ENCODE peak calls at places on chromosome 20, in six cellular contexts. J, P, F, A, T and B are unnamed samples.
A peak's percentile ranks its signal among the peaks of the same experiment; 100 is the strongest.

GRCh38 chr20:33250666-33251065 is 14.9 kb downstream of the BPIFA1 start:
- DNase-seq in A (no peak), J (no peak), T (peak; percentile 1), P (no peak), F (no peak), B (no peak)

GRCh38 chr20:34525342-34525708 is 9.1 kb downstream of the DYNLRB1 start:
- DNase-seq in P (no peak), A (no peak), T (no peak), F (no peak), J (no peak), B (no peak)

GRCh38 chr20:11912013-11912663 is 5.6 kb upstream of the BTBD3 start:
- DNase-seq in F (no peak), J (no peak), T (no peak), P (no peak), A (no peak), B (no peak)

GRCh38 chr20:22816016-22816415 is 219.1 kb upstream of the SSTR4 start:
- DNase-seq in P (no peak), A (no peak), T (no peak), J (no peak), F (no peak), B (no peak)

GRCh38 chr20:3041818-3042504 is 1.5 kb upstream of the GNRH2 start:
- DNase-seq in P (no peak), T (no peak), J (no peak), A (no peak), F (no peak), B (no peak)

GRCh38 chr20:57092112-57092899 is 174.1 kb downstream of the BMP7 start:
- DNase-seq in J (peak; percentile 55), T (no peak), P (peak; percentile 62), F (peak; percentile 65), A (peak; percentile 17), B (peak; percentile 59)

GRCh38 chr20:8121666-8122065 is 10.4 kb upstream of the PLCB1 start:
- DNase-seq in T (no peak), A (no peak), J (peak; percentile 55), P (no peak), F (no peak), B (no peak)

GRCh38 chr20:31516651-31517050 is 2.4 kb downstream of the HM13 start:
- DNase-seq in T (no peak), A (no peak), F (no peak), J (no peak), P (no peak), B (no peak)

GRCh38 chr20:56765172-56766073 is 136.3 kb downstream of the TFAP2C start:
- DNase-seq in F (no peak), A (no peak), J (peak; percentile 53), P (no peak), T (no peak), B (no peak)

GRCh38 chr20:63664143-63664851 is 6.2 kb downstream of the RTEL1 start:
- DNase-seq in F (no peak), A (no peak), J (no peak), P (no peak), T (no peak), B (no peak)

GRCh38 chr20:43040427-43040826 is 149.3 kb downstream of the PTPRT start:
- DNase-seq in A (no peak), P (no peak), F (no peak), J (no peak), T (no peak), B (no peak)

GRCh38 chr20:3340443-3340842 is 67.0 kb downstream of the DNAAF9 start:
- DNase-seq in F (peak; percentile 78), T (peak; percentile 78), A (no peak), P (no peak), J (no peak), B (no peak)

GRCh38 chr20:34515484-34516037 is 661 bp upstream of the DYNLRB1 start:
- DNase-seq in J (no peak), T (no peak), A (peak; percentile 61), F (peak; percentile 24), P (no peak), B (peak; percentile 67)

GRCh38 chr20:36106606-36107005 is 47.9 kb upstream of the EPB41L1 start:
- DNase-seq in F (no peak), J (no peak), T (no peak), P (no peak), A (no peak), B (no peak)

GRCh38 chr20:59153355-59153681 is 10.3 kb upstream of the ZNF831 start:
- DNase-seq in T (peak; percentile 84), P (no peak), F (peak; percentile 70), A (no peak), J (no peak), B (no peak)

GRCh38 chr20:32969356-32970114 is 34.7 kb downstream of the SUN5 start:
- DNase-seq in A (no peak), P (no peak), J (no peak), F (no peak), T (peak; percentile 46), B (no peak)

GRCh38 chr20:58602124-58602523 is 49.0 kb upstream of the STX16 start:
- DNase-seq in J (no peak), F (no peak), A (no peak), T (no peak), P (no peak), B (no peak)

GRCh38 chr20:2297352-2297717 is 1.5 kb downstream of the TGM3 start:
- DNase-seq in P (peak; percentile 66), F (no peak), J (no peak), T (peak; percentile 41), A (no peak), B (no peak)

GRCh38 chr20:7406671-7407070 is 533.6 kb downstream of the HAO1 start:
- DNase-seq in A (no peak), T (no peak), J (no peak), F (no peak), P (no peak), B (no peak)

GRCh38 chr20:8155848-8156602 is 24.0 kb downstream of the PLCB1 start:
- DNase-seq in A (no peak), F (no peak), J (peak; percentile 38), P (no peak), T (no peak), B (no peak)

GRCh38 chr20:20956586-20956985 is 149.6 kb downstream of the LINC00237 start:
- DNase-seq in J (no peak), P (no peak), F (no peak), T (no peak), A (no peak), B (no peak)

GRCh38 chr20:43840382-43841070 is 74.1 kb upstream of the TOX2 start:
- DNase-seq in P (no peak), A (peak; percentile 7), T (no peak), J (no peak), F (no peak), B (peak; percentile 76)

GRCh38 chr20:34886122-34886521 is 9.7 kb downstream of the ACSS2 start:
- DNase-seq in A (no peak), F (no peak), J (no peak), P (no peak), T (no peak), B (no peak)

GRCh38 chr20:56032251-56032650 is 26.9 kb upstream of the CBLN4 start:
- DNase-seq in J (no peak), P (no peak), A (no peak), F (no peak), T (no peak), B (no peak)

GRCh38 chr20:39954585-39954984 is 734.5 kb downstream of the MAFB start:
- DNase-seq in P (no peak), A (no peak), F (no peak), J (no peak), T (no peak), B (no peak)

GRCh38 chr20:40319741-40320499 is 369.1 kb downstream of the MAFB start:
- DNase-seq in P (no peak), J (no peak), A (no peak), F (no peak), T (no peak), B (no peak)

GRCh38 chr20:52056203-52057062 is 135.1 kb downstream of the ZFP64 start:
- DNase-seq in J (no peak), F (no peak), T (no peak), A (no peak), P (peak; percentile 70), B (no peak)

GRCh38 chr20:1309439-1309847 is 19.5 kb downstream of the SDCBP2 start:
- DNase-seq in P (no peak), J (no peak), A (no peak), F (no peak), T (no peak), B (no peak)

GRCh38 chr20:32278199-32278643 is 770 bp downstream of the KIF3B start:
- DNase-seq in T (peak; percentile 43), A (no peak), J (no peak), P (no peak), F (no peak), B (peak; percentile 24)

GRCh38 chr20:43915209-43916072 is 789 bp downstream of the TOX2 start:
- DNase-seq in J (peak; percentile 52), A (no peak), T (peak; percentile 63), F (peak; percentile 31), P (peak; percentile 69), B (peak; percentile 17)

GRCh38 chr20:10216146-10216741 is 2.4 kb upstream of the SNAP25 start:
- DNase-seq in F (no peak), T (no peak), J (no peak), P (peak; percentile 9), A (no peak), B (no peak)
- H3K36me3 ChIP-seq in F (no peaks in the 10 kb centered on the region), T (no peaks in the 10 kb centered on the region), J (no peaks in the 10 kb centered on the region), P (no peaks in the 10 kb centered on the region), A (no peaks in the 10 kb centered on the region), B (no peaks in the 10 kb centered on the region)

DNA sequence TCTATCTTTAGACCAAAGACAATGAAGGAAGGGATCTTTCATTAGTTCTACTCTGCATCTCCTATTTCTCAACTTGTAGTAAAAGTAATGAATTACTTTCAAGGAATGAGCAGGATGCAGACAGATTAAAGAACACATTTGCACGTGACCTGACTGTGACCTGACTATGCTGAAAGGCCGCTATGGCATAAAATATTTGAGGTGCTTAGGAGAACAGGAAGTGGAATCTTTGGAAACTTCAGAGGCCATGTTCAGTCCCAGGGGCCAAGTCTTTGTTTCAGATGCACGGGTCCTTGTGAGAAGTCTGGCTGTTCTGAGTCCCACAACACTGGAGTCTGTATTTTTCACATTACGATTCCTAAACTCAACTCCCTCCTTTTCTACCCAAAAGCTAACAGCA is 41.0 kb downstream of the NINL start:
- DNase-seq in A (no peak), J (no peak), F (no peak), T (no peak), P (no peak), B (no peak)
- H3K4me1 ChIP-seq in A (no peaks in the 10 kb centered on the region), J (peaks cover 27% of the 10 kb centered on the region), F (no peaks in the 10 kb centered on the region), T (no peaks in the 10 kb centered on the region), P (peaks cover 26% of the 10 kb centered on the region), B (no peaks in the 10 kb centered on the region)

GRCh38 chr20:49412254-49412653 is 70.2 kb downstream of the KCNB1 start:
- DNase-seq in T (no peak), J (no peak), A (no peak), F (no peak), P (no peak), B (no peak)
- H3K27me3 ChIP-seq in T (no peaks in the 10 kb centered on the region), J (peaks cover 71% of the 10 kb centered on the region), A (no peaks in the 10 kb centered on the region), F (peaks cover 7% of the 10 kb centered on the region), P (no peaks in the 10 kb centered on the region), B (no peaks in the 10 kb centered on the region)

DNA sequence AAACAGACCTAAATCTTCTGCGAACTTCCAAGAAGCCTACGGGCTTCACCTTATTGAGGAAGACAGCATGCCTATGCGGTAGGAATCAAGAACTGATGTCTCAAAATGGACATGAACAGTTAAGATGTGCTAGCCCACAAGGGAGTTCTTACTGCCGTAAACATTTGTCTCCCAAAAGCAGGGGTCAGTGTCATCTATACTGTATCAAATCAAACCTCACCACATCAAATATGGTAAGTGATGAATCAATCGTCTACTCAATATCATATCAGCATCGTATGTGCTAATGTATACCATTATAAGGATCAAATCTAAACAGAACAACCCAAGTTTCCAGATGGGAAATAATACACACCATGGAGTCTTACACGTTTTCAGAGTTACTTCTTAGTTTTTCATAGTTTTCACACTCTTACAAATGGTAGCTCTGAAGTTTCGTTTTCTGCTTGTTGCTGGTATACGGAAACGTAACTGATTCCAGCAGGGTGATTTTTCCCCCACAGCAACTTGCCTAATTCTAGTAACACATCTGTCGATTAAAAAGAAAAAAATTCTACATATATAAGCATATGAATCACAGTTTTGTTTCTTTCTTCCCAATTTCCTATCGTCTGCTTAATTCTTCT is 12.6 kb downstream of the RRBP1 start:
- DNase-seq in T (no peak), F (no peak), P (no peak), A (no peak), J (no peak), B (no peak)
- H3K36me3 ChIP-seq in T (no peaks in the 10 kb centered on the region), F (no peaks in the 10 kb centered on the region), P (peaks cover 74% of the 10 kb centered on the region), A (no peaks in the 10 kb centered on the region), J (peaks cover 5% of the 10 kb centered on the region), B (no peaks in the 10 kb centered on the region)